ENCODE peak calls at places on chromosomes 3 and 15, in nine cellular contexts. V is astrocyte of the spinal cord; I is stimulated activated CD4-positive, alpha-beta T cell treated with anti-CD3 and anti-CD28 coated beads, Interleukin-4, amount 100 ng/mL, for 24 hours; M is Panc1; A is endothelial cell; L is Calu3; F is germinal center; N is dorsolateral prefrontal cortex; K is NCI-H460. O is an unnamed sample.

GRCh38 chr15:70505971-70506887 is 257.1 kb downstream of the UACA start:
- DNase-seq in F (peak; percentile 26), K (no peak), L (no peak), I (no peak), V (peak; percentile 20), N (no peak), M (no peak), A (no peak), O (no peak)

GRCh38 chr15:70566989-70567388 is 196.4 kb downstream of the UACA start:
- DNase-seq in I (no peak), M (no peak), F (no peak), A (no peak), V (no peak), L (no peak), N (no peak), K (no peak), O (no peak)

GRCh38 chr3:149270180-149270579 is 48.6 kb upstream of the CP start:
- DNase-seq in F (no peak), L (no peak), A (no peak), I (no peak), K (no peak), M (no peak), V (no peak), N (no peak), O (no peak)

GRCh38 chr3:171792549-171792948 is 17.7 kb downstream of the PLD1 start:
- DNase-seq in A (no peak), L (no peak), V (no peak), I (no peak), K (no peak), N (no peak), M (no peak), F (no peak), O (no peak)

GRCh38 chr3:84600703-84601225 is 358.0 kb upstream of the CADM2 start:
- DNase-seq in F (no peak), A (no peak), I (no peak), K (peak; percentile 18), M (peak; percentile 50), V (no peak), L (no peak), N (no peak), O (no peak)

GRCh38 chr15:42547926-42548257 is 701 bp downstream of the LRRC57 start:
- DNase-seq in M (peak; percentile 5), A (no peak), F (peak; percentile 18), I (no peak), N (no peak), V (no peak), K (no peak), L (no peak), O (no peak)

GRCh38 chr3:127316685-127317084 is 28.8 kb upstream of the PRR20G start:
- DNase-seq in F (no peak), V (no peak), N (no peak), M (no peak), A (no peak), I (no peak), L (no peak), K (no peak), O (no peak)

GRCh38 chr3:172341482-172342059 is 106.7 kb downstream of the GHSR start:
- DNase-seq in A (peak; percentile 13), F (peak; percentile 38), V (peak; percentile 68), K (peak; percentile 48), M (peak; percentile 33), L (peak; percentile 51), I (peak; percentile 9), N (no peak), O (no peak)

GRCh38 chr3:172869356-172869755 is 118.8 kb downstream of the ECT2 start:
- DNase-seq in N (no peak), F (no peak), M (no peak), V (no peak), A (no peak), K (no peak), L (peak; percentile 9), I (no peak), O (no peak)

GRCh38 chr3:114525278-114525677 is 231.4 kb downstream of the TIGIT start:
- DNase-seq in M (no peak), A (no peak), F (no peak), I (no peak), L (no peak), V (no peak), K (no peak), N (no peak), O (no peak)

GRCh38 chr3:193842029-193842782 is 249.2 kb downstream of the OPA1 start:
- DNase-seq in A (no peak), K (no peak), M (no peak), N (no peak), V (no peak), L (no peak), I (no peak), F (peak; percentile 85), O (no peak)

GRCh38 chr15:78985859-78986470 is 41.1 kb upstream of the CTSH start:
- DNase-seq in V (no peak), M (no peak), I (no peak), K (no peak), L (no peak), N (no peak), A (no peak), F (no peak), O (no peak)

GRCh38 chr3:183701744-183702143 is 4.1 kb downstream of the YEATS2 start:
- DNase-seq in L (no peak), A (no peak), N (no peak), K (no peak), F (no peak), I (no peak), M (no peak), V (no peak), O (no peak)

GRCh38 chr15:67501836-67502461 is 19.0 kb upstream of the C15orf61 start:
- DNase-seq in N (peak; percentile 64), K (no peak), L (no peak), A (no peak), F (no peak), M (no peak), V (no peak), I (no peak), O (no peak)

GRCh38 chr3:51684971-51685751 is 14.1 kb downstream of the TEX264 start:
- DNase-seq in M (no peak), I (no peak), K (no peak), L (no peak), V (no peak), A (no peak), F (no peak), N (no peak), O (no peak)

GRCh38 chr3:4976109-4976508 is 3.1 kb upstream of the BHLHE40 start:
- DNase-seq in V (peak; percentile 52), I (peak; percentile 62), M (no peak), N (no peak), A (peak; percentile 63), L (peak; percentile 77), K (peak; percentile 89), F (no peak), O (no peak)

GRCh38 chr3:43638594-43639447 is 17.0 kb upstream of the ANO10 start:
- DNase-seq in M (no peak), I (peak; percentile 31), F (no peak), A (peak; percentile 7), L (peak; percentile 79), K (no peak), V (no peak), N (no peak), O (peak; percentile 6)

GRCh38 chr3:168964736-168965135 is 698.8 kb downstream of the MECOM start:
- DNase-seq in N (no peak), V (no peak), L (no peak), F (no peak), A (no peak), K (no peak), M (no peak), I (no peak), O (no peak)

GRCh38 chr3:47722859-47723258 is 58.8 kb downstream of the SMARCC1 start:
- DNase-seq in M (no peak), K (no peak), I (no peak), A (no peak), F (no peak), N (no peak), L (no peak), V (no peak), O (no peak)

GRCh38 chr15:68271854-68272471 is 5.6 kb upstream of the FEM1B start:
- DNase-seq in F (no peak), I (no peak), V (peak; percentile 79), N (no peak), K (no peak), L (peak; percentile 63), A (no peak), M (no peak), O (no peak)

GRCh38 chr3:72756900-72757299 is 91.3 kb downstream of the SHQ1 start:
- DNase-seq in I (peak; percentile 24), F (peak; percentile 62), K (no peak), L (no peak), N (no peak), M (no peak), V (no peak), A (no peak), O (no peak)

GRCh38 chr3:127646501-127647046 is 17.6 kb downstream of the PODXL2 start:
- DNase-seq in K (no peak), L (no peak), A (no peak), F (no peak), M (no peak), V (no peak), I (no peak), N (peak; percentile 44), O (no peak)

O was measured in T-helper 9 cell.